ENCODE peak calls at places on chromosomes 11 and 22, in six cellular contexts. One of them, this sample, is unnamed.

GRCh38 chr22:41939981-41940852 is 6.7 kb downstream of the CENPM start:
- DNase-seq in NCI-H146: no peak
- DNase-seq in activated T-helper 9 cell treated with anti-CD3 and anti-CD28 coated beads, Interleukin-2, amount 50 U/mL, for 16 hours: peak
- DNase-seq in NCI-H1105: no peak
- DNase-seq in NCI-H345: peak
- DNase-seq in T47D: peak
- DNase-seq in this sample: peak

GRCh38 chr11:78208257-78209165 is 19.8 kb downstream of the USP35 start:
- DNase-seq in NCI-H1105: no peak
- DNase-seq in NCI-H146: no peak
- DNase-seq in T47D: no peak
- DNase-seq in NCI-H345: no peak
- DNase-seq in activated T-helper 9 cell treated with anti-CD3 and anti-CD28 coated beads, Interleukin-2, amount 50 U/mL, for 16 hours: no peak
- DNase-seq in this sample: no peak

GRCh38 chr11:96969251-96969650 is 579.4 kb downstream of the JRKL start:
- DNase-seq in NCI-H345: no peak
- DNase-seq in NCI-H146: no peak
- DNase-seq in NCI-H1105: no peak
- DNase-seq in T47D: no peak
- DNase-seq in activated T-helper 9 cell treated with anti-CD3 and anti-CD28 coated beads, Interleukin-2, amount 50 U/mL, for 16 hours: no peak
- DNase-seq in this sample: no peak

GRCh38 chr11:67415501-67416304 is at the start of gene CARNS1:
- DNase-seq in activated T-helper 9 cell treated with anti-CD3 and anti-CD28 coated beads, Interleukin-2, amount 50 U/mL, for 16 hours: no peak
- DNase-seq in NCI-H146: peak
- DNase-seq in NCI-H1105: no peak
- DNase-seq in NCI-H345: no peak
- DNase-seq in T47D: no peak
- DNase-seq in this sample: peak

GRCh38 chr11:3109434-3109833 is 52.2 kb upstream of the CARS1 start:
- DNase-seq in NCI-H345: no peak
- DNase-seq in activated T-helper 9 cell treated with anti-CD3 and anti-CD28 coated beads, Interleukin-2, amount 50 U/mL, for 16 hours: no peak
- DNase-seq in T47D: no peak
- DNase-seq in NCI-H1105: no peak
- DNase-seq in NCI-H146: no peak
- DNase-seq in this sample: no peak

GRCh38 chr11:69638941-69639681 is 1.8 kb upstream of the CCND1 start:
- DNase-seq in T47D: peak
- DNase-seq in NCI-H1105: peak
- DNase-seq in activated T-helper 9 cell treated with anti-CD3 and anti-CD28 coated beads, Interleukin-2, amount 50 U/mL, for 16 hours: no peak
- DNase-seq in NCI-H146: peak
- DNase-seq in NCI-H345: peak
- DNase-seq in this sample: peak

GRCh38 chr11:70527046-70527395 is 128.7 kb downstream of the CTTN start:
- DNase-seq in NCI-H146: no peak
- DNase-seq in NCI-H1105: no peak
- DNase-seq in activated T-helper 9 cell treated with anti-CD3 and anti-CD28 coated beads, Interleukin-2, amount 50 U/mL, for 16 hours: no peak
- DNase-seq in T47D: no peak
- DNase-seq in NCI-H345: no peak
- DNase-seq in this sample: no peak

GRCh38 chr11:61587951-61588695 is 7.2 kb upstream of the SYT7 start:
- DNase-seq in activated T-helper 9 cell treated with anti-CD3 and anti-CD28 coated beads, Interleukin-2, amount 50 U/mL, for 16 hours: peak
- DNase-seq in NCI-H146: peak
- DNase-seq in NCI-H1105: peak
- DNase-seq in T47D: peak
- DNase-seq in NCI-H345: peak
- DNase-seq in this sample: peak

GRCh38 chr22:22720201-22720723 is 75.8 kb downstream of the GGTLC2 start:
- DNase-seq in NCI-H1105: no peak
- DNase-seq in NCI-H345: no peak
- DNase-seq in T47D: peak
- DNase-seq in NCI-H146: peak
- DNase-seq in activated T-helper 9 cell treated with anti-CD3 and anti-CD28 coated beads, Interleukin-2, amount 50 U/mL, for 16 hours: no peak
- DNase-seq in this sample: peak

GRCh38 chr11:16404781-16405180 is 48.4 kb upstream of the SOX6 start:
- DNase-seq in activated T-helper 9 cell treated with anti-CD3 and anti-CD28 coated beads, Interleukin-2, amount 50 U/mL, for 16 hours: no peak
- DNase-seq in NCI-H345: no peak
- DNase-seq in NCI-H1105: no peak
- DNase-seq in NCI-H146: no peak
- DNase-seq in T47D: no peak
- DNase-seq in this sample: no peak

GRCh38 chr22:25172153-25172552 is 27.5 kb upstream of the CRYBB3 start:
- DNase-seq in T47D: peak
- DNase-seq in NCI-H1105: no peak
- DNase-seq in activated T-helper 9 cell treated with anti-CD3 and anti-CD28 coated beads, Interleukin-2, amount 50 U/mL, for 16 hours: no peak
- DNase-seq in NCI-H345: peak
- DNase-seq in NCI-H146: no peak
- DNase-seq in this sample: peak

GRCh38 chr22:43113516-43114251 is 3.1 kb downstream of the BIK start:
- DNase-seq in NCI-H146: no peak
- DNase-seq in NCI-H1105: no peak
- DNase-seq in NCI-H345: peak
- DNase-seq in T47D: peak
- DNase-seq in activated T-helper 9 cell treated with anti-CD3 and anti-CD28 coated beads, Interleukin-2, amount 50 U/mL, for 16 hours: no peak
- DNase-seq in this sample: peak